ENCODE peak calls at places on chromosomes 11 and 22, in five cellular contexts. One of them, this sample, is unnamed.

GRCh38 chr11:104332110-104332509 is 168.2 kb upstream of the PDGFD start:
- DNase-seq in stimulated activated CD8-positive, alpha-beta memory T cell treated with anti-CD3 and anti-CD28 coated beads, Interleukin-15, amount 100 ng/mL, for 4 hours: no peak
- DNase-seq in left cardiac atrium: no peak
- DNase-seq in GM23248: no peak
- DNase-seq in astrocyte of the spinal cord: no peak
- DNase-seq in this sample: no peak

GRCh38 chr22:39565414-39565944 is 5.1 kb upstream of the CACNA1I start:
- DNase-seq in stimulated activated CD8-positive, alpha-beta memory T cell treated with anti-CD3 and anti-CD28 coated beads, Interleukin-15, amount 100 ng/mL, for 4 hours: no peak
- DNase-seq in left cardiac atrium: no peak
- DNase-seq in GM23248: no peak
- DNase-seq in astrocyte of the spinal cord: no peak
- DNase-seq in this sample: no peak

GRCh38 chr11:36688892-36689291 is 90.9 kb upstream of the RAG2 start:
- DNase-seq in stimulated activated CD8-positive, alpha-beta memory T cell treated with anti-CD3 and anti-CD28 coated beads, Interleukin-15, amount 100 ng/mL, for 4 hours: no peak
- DNase-seq in left cardiac atrium: no peak
- DNase-seq in GM23248: no peak
- DNase-seq in astrocyte of the spinal cord: no peak
- DNase-seq in this sample: no peak

GRCh38 chr11:58075781-58076180 is 45.0 kb downstream of the OR6Q1 start:
- DNase-seq in stimulated activated CD8-positive, alpha-beta memory T cell treated with anti-CD3 and anti-CD28 coated beads, Interleukin-15, amount 100 ng/mL, for 4 hours: no peak
- DNase-seq in left cardiac atrium: no peak
- DNase-seq in GM23248: peak
- DNase-seq in astrocyte of the spinal cord: no peak
- DNase-seq in this sample: no peak

GRCh38 chr11:128407962-128408361 is 179.4 kb downstream of the ETS1 start:
- DNase-seq in stimulated activated CD8-positive, alpha-beta memory T cell treated with anti-CD3 and anti-CD28 coated beads, Interleukin-15, amount 100 ng/mL, for 4 hours: no peak
- DNase-seq in left cardiac atrium: no peak
- DNase-seq in GM23248: peak
- DNase-seq in astrocyte of the spinal cord: peak
- DNase-seq in this sample: no peak

GRCh38 chr11:16883179-16883578 is 131.0 kb downstream of the PLEKHA7 start:
- DNase-seq in stimulated activated CD8-positive, alpha-beta memory T cell treated with anti-CD3 and anti-CD28 coated beads, Interleukin-15, amount 100 ng/mL, for 4 hours: no peak
- DNase-seq in left cardiac atrium: peak
- DNase-seq in GM23248: no peak
- DNase-seq in astrocyte of the spinal cord: no peak
- DNase-seq in this sample: no peak

GRCh38 chr11:1924121-1924520 is 4.6 kb downstream of the TNNT3 start:
- DNase-seq in stimulated activated CD8-positive, alpha-beta memory T cell treated with anti-CD3 and anti-CD28 coated beads, Interleukin-15, amount 100 ng/mL, for 4 hours: no peak
- DNase-seq in left cardiac atrium: no peak
- DNase-seq in GM23248: no peak
- DNase-seq in astrocyte of the spinal cord: no peak
- DNase-seq in this sample: peak

GRCh38 chr22:49664891-49665290 is 162.8 kb downstream of the BRD1 start:
- DNase-seq in stimulated activated CD8-positive, alpha-beta memory T cell treated with anti-CD3 and anti-CD28 coated beads, Interleukin-15, amount 100 ng/mL, for 4 hours: no peak
- DNase-seq in left cardiac atrium: no peak
- DNase-seq in GM23248: no peak
- DNase-seq in astrocyte of the spinal cord: no peak
- DNase-seq in this sample: no peak

GRCh38 chr11:3810951-3811350 is 2.6 kb downstream of the PGAP2 start:
- DNase-seq in stimulated activated CD8-positive, alpha-beta memory T cell treated with anti-CD3 and anti-CD28 coated beads, Interleukin-15, amount 100 ng/mL, for 4 hours: no peak
- DNase-seq in left cardiac atrium: no peak
- DNase-seq in GM23248: peak
- DNase-seq in astrocyte of the spinal cord: no peak
- DNase-seq in this sample: no peak

GRCh38 chr11:27196040-27196897 is 155.7 kb downstream of the BBOX1 start:
- DNase-seq in stimulated activated CD8-positive, alpha-beta memory T cell treated with anti-CD3 and anti-CD28 coated beads, Interleukin-15, amount 100 ng/mL, for 4 hours: no peak
- DNase-seq in left cardiac atrium: no peak
- DNase-seq in GM23248: no peak
- DNase-seq in astrocyte of the spinal cord: no peak
- DNase-seq in this sample: no peak

GRCh38 chr11:31375866-31376265 is 6.2 kb downstream of the DNAJC24 start:
- DNase-seq in stimulated activated CD8-positive, alpha-beta memory T cell treated with anti-CD3 and anti-CD28 coated beads, Interleukin-15, amount 100 ng/mL, for 4 hours: no peak
- DNase-seq in left cardiac atrium: no peak
- DNase-seq in GM23248: no peak
- DNase-seq in astrocyte of the spinal cord: no peak
- DNase-seq in this sample: no peak

GRCh38 chr22:46090631-46091201 is 59.6 kb upstream of the PPARA start:
- DNase-seq in stimulated activated CD8-positive, alpha-beta memory T cell treated with anti-CD3 and anti-CD28 coated beads, Interleukin-15, amount 100 ng/mL, for 4 hours: no peak
- DNase-seq in left cardiac atrium: peak
- DNase-seq in GM23248: peak
- DNase-seq in astrocyte of the spinal cord: peak
- DNase-seq in this sample: peak

GRCh38 chr11:14764899-14765527 is 121.4 kb downstream of the PDE3B start:
- DNase-seq in stimulated activated CD8-positive, alpha-beta memory T cell treated with anti-CD3 and anti-CD28 coated beads, Interleukin-15, amount 100 ng/mL, for 4 hours: peak
- DNase-seq in left cardiac atrium: no peak
- DNase-seq in GM23248: peak
- DNase-seq in astrocyte of the spinal cord: peak
- DNase-seq in this sample: no peak

GRCh38 chr11:114340311-114341131 is 44.3 kb downstream of the NNMT start:
- DNase-seq in stimulated activated CD8-positive, alpha-beta memory T cell treated with anti-CD3 and anti-CD28 coated beads, Interleukin-15, amount 100 ng/mL, for 4 hours: no peak
- DNase-seq in left cardiac atrium: peak
- DNase-seq in GM23248: peak
- DNase-seq in astrocyte of the spinal cord: peak
- DNase-seq in this sample: no peak

GRCh38 chr11:79561496-79561895 is 120.7 kb upstream of the TENM4 start:
- DNase-seq in stimulated activated CD8-positive, alpha-beta memory T cell treated with anti-CD3 and anti-CD28 coated beads, Interleukin-15, amount 100 ng/mL, for 4 hours: no peak
- DNase-seq in left cardiac atrium: no peak
- DNase-seq in GM23248: no peak
- DNase-seq in astrocyte of the spinal cord: no peak
- DNase-seq in this sample: no peak

GRCh38 chr22:30221121-30221992 is 25.2 kb downstream of the LIF start:
- DNase-seq in stimulated activated CD8-positive, alpha-beta memory T cell treated with anti-CD3 and anti-CD28 coated beads, Interleukin-15, amount 100 ng/mL, for 4 hours: peak
- DNase-seq in left cardiac atrium: no peak
- DNase-seq in GM23248: no peak
- DNase-seq in astrocyte of the spinal cord: no peak
- DNase-seq in this sample: no peak

GRCh38 chr11:118098996-118099837 is 12.5 kb upstream of the SMIM35 start:
- DNase-seq in stimulated activated CD8-positive, alpha-beta memory T cell treated with anti-CD3 and anti-CD28 coated beads, Interleukin-15, amount 100 ng/mL, for 4 hours: no peak
- DNase-seq in left cardiac atrium: no peak
- DNase-seq in GM23248: no peak
- DNase-seq in astrocyte of the spinal cord: no peak
- DNase-seq in this sample: no peak

GRCh38 chr11:88231894-88232482 is 56.7 kb upstream of the RAB38 start:
- DNase-seq in stimulated activated CD8-positive, alpha-beta memory T cell treated with anti-CD3 and anti-CD28 coated beads, Interleukin-15, amount 100 ng/mL, for 4 hours: no peak
- DNase-seq in left cardiac atrium: no peak
- DNase-seq in GM23248: peak
- DNase-seq in astrocyte of the spinal cord: peak
- DNase-seq in this sample: no peak

GRCh38 chr22:19174106-19175025 is 4.2 kb downstream of the SLC25A1 start:
- DNase-seq in stimulated activated CD8-positive, alpha-beta memory T cell treated with anti-CD3 and anti-CD28 coated beads, Interleukin-15, amount 100 ng/mL, for 4 hours: no peak
- DNase-seq in left cardiac atrium: peak
- DNase-seq in GM23248: peak
- DNase-seq in astrocyte of the spinal cord: peak
- DNase-seq in this sample: no peak

GRCh38 chr11:417652-418342 is 3.0 kb upstream of the SIGIRR start:
- DNase-seq in stimulated activated CD8-positive, alpha-beta memory T cell treated with anti-CD3 and anti-CD28 coated beads, Interleukin-15, amount 100 ng/mL, for 4 hours: no peak
- DNase-seq in left cardiac atrium: peak
- DNase-seq in GM23248: no peak
- DNase-seq in astrocyte of the spinal cord: no peak
- DNase-seq in this sample: peak